ENCODE peak calls at places on chromosomes 5 and 9, in ten cellular contexts. T is HCEC 1CT; G is activated CD4-positive, alpha-beta T cell treated with anti-CD3 and anti-CD28 coated beads, Interleukin-2, amount 50 U/mL, for 1 hour; Z is GM18507; C is HEK293T; E is OCI-LY7; W is epithelial cell of esophagus; V is COR-L47; H is GM12891; A is amniotic stem cell. I is an unnamed sample.

GRCh38 chr5:96896285-96896711 is 20.0 kb downstream of the ERAP2 start:
- DNase-seq in T (no peak), G (peak), Z (no peak), C (no peak), E (peak), W (no peak), V (no peak), H (no peak), A (no peak), I (no peak)

GRCh38 chr5:14263700-14264099 is 120.6 kb downstream of the TRIO start:
- DNase-seq in T (no peak), G (no peak), Z (no peak), C (no peak), E (peak), W (peak), V (no peak), H (no peak), A (no peak), I (no peak)

GRCh38 chr9:935348-935965 is 41.0 kb upstream of the DMRT3 start:
- DNase-seq in T (peak), G (no peak), Z (no peak), C (peak), E (no peak), W (peak), V (no peak), H (no peak), A (no peak), I (no peak)

GRCh38 chr5:95900383-95900958 is 61.2 kb downstream of the ELL2 start:
- DNase-seq in T (peak), G (no peak), Z (no peak), C (no peak), E (no peak), W (no peak), V (peak), H (no peak), A (no peak), I (peak)

GRCh38 chr9:122100756-122101155 is 7.6 kb upstream of the TTLL11 start:
- DNase-seq in T (no peak), G (no peak), Z (no peak), C (no peak), E (no peak), W (no peak), V (no peak), H (no peak), A (no peak), I (no peak)

GRCh38 chr5:168929656-168930055 is 350.5 kb upstream of the PANK3 start:
- DNase-seq in T (no peak), G (no peak), Z (no peak), C (no peak), E (no peak), W (no peak), V (no peak), H (no peak), A (no peak), I (no peak)

GRCh38 chr5:38540348-38540747 is 16.1 kb downstream of the LIFR start:
- DNase-seq in T (no peak), G (no peak), Z (no peak), C (no peak), E (no peak), W (no peak), V (peak), H (no peak), A (no peak), I (no peak)

GRCh38 chr5:102450313-102450990 is 48.3 kb downstream of the SLCO6A1 start:
- DNase-seq in T (peak), G (no peak), Z (no peak), C (no peak), E (no peak), W (peak), V (no peak), H (no peak), A (no peak), I (no peak)

GRCh38 chr5:66246621-66247020 is 102.5 kb downstream of the SREK1 start:
- DNase-seq in T (peak), G (no peak), Z (no peak), C (no peak), E (no peak), W (peak), V (no peak), H (no peak), A (peak), I (peak)

GRCh38 chr5:119328753-119329602 is 26.8 kb upstream of the TNFAIP8 start:
- DNase-seq in T (peak), G (peak), Z (no peak), C (no peak), E (no peak), W (no peak), V (no peak), H (no peak), A (no peak), I (peak)

GRCh38 chr5:149675467-149676201 is 54.5 kb upstream of the PPARGC1B start:
- DNase-seq in T (no peak), G (no peak), Z (no peak), C (no peak), E (no peak), W (peak), V (no peak), H (no peak), A (no peak), I (no peak)

GRCh38 chr9:126222835-126223431 is 103.7 kb upstream of the MVB12B start:
- DNase-seq in T (no peak), G (no peak), Z (no peak), C (no peak), E (no peak), W (no peak), V (no peak), H (no peak), A (no peak), I (no peak)

GRCh38 chr5:156474251-156474650 is 147.3 kb downstream of the SGCD start:
- DNase-seq in T (peak), G (no peak), Z (no peak), C (no peak), E (no peak), W (peak), V (no peak), H (no peak), A (no peak), I (no peak)

GRCh38 chr5:176203086-176203485 is 35.1 kb upstream of the SIMC1 start:
- DNase-seq in T (no peak), G (no peak), Z (no peak), C (no peak), E (no peak), W (no peak), V (no peak), H (no peak), A (no peak), I (no peak)

I was measured in stromal cell of bone marrow.